ENCODE peak calls at places on chromosome 12, in seven cellular contexts. I is sigmoid colon; P is CD4-positive, alpha-beta memory T cell; U is neuronal stem cell; G is left ventricle myocardium inferior; K is esophagus squamous epithelium; N is neural progenitor cell. T is an unnamed sample.

GRCh38 chr12:122403831-122404230 is 18.6 kb downstream of the CLIP1 start:
- DNase-seq in I (no peak), P (no peak), U (no peak), G (no peak), K (no peak), N (no peak), T (no peak)

GRCh38 chr12:116299064-116299463 is 21.6 kb upstream of the MED13L start:
- DNase-seq in I (no peak), P (no peak), U (no peak), G (no peak), K (no peak), N (no peak), T (no peak)

GRCh38 chr12:114440450-114441383 is 34.8 kb upstream of the TBX5 start:
- DNase-seq in I (no peak), P (no peak), U (no peak), G (no peak), K (no peak), N (peak), T (no peak)

GRCh38 chr12:117461732-117462131 is 100.3 kb upstream of the NOS1 start:
- DNase-seq in I (no peak), P (no peak), U (no peak), G (no peak), K (no peak), N (no peak), T (no peak)

GRCh38 chr12:122023339-122024131 is 1.9 kb downstream of the BCL7A start:
- DNase-seq in I (peak), P (no peak), U (no peak), G (peak), K (no peak), N (peak), T (peak)

GRCh38 chr12:738712-739111 is 13.7 kb upstream of the WNK1 start:
- DNase-seq in I (no peak), P (no peak), U (no peak), G (no peak), K (no peak), N (no peak), T (no peak)

GRCh38 chr12:124545508-124546418 is 21.6 kb downstream of the NCOR2 start:
- DNase-seq in I (no peak), P (no peak), U (no peak), G (no peak), K (no peak), N (no peak), T (no peak)

GRCh38 chr12:14410841-14411569 is 45.5 kb downstream of the ATF7IP start:
- DNase-seq in I (no peak), P (peak), U (no peak), G (no peak), K (no peak), N (no peak), T (no peak)

GRCh38 chr12:104952816-104953215 is 5.3 kb downstream of the SLC41A2 start:
- DNase-seq in I (no peak), P (no peak), U (no peak), G (no peak), K (no peak), N (no peak), T (no peak)

GRCh38 chr12:54258286-54258685 is 21.6 kb downstream of the CBX5 start:
- DNase-seq in I (no peak), P (no peak), U (no peak), G (no peak), K (no peak), N (peak), T (no peak)

GRCh38 chr12:50251619-50252300 is 31.6 kb downstream of the LIMA1 start:
- DNase-seq in I (no peak), P (no peak), U (no peak), G (no peak), K (no peak), N (no peak), T (no peak)
- H3K27ac ChIP-seq in I (no peak), P (no peak), U (no peak), G (peak), K (peak), N (no peak), T (peak)

GRCh38 chr12:131736807-131737484 is 26.1 kb downstream of the SFSWAP start:
- DNase-seq in I (no peak), P (no peak), U (no peak), G (no peak), K (no peak), N (no peak), T (no peak)

GRCh38 chr12:131735153-131735456 is 24.2 kb downstream of the SFSWAP start:
- DNase-seq in I (no peak), P (no peak), U (no peak), G (no peak), K (no peak), N (no peak), T (no peak)

GRCh38 chr12:131737485-131737827 is 26.6 kb downstream of the SFSWAP start:
- DNase-seq in I (no peak), P (no peak), U (no peak), G (no peak), K (no peak), N (no peak), T (no peak)

GRCh38 chr12:131734336-131735152 is 23.7 kb downstream of the SFSWAP start:
- DNase-seq in I (no peak), P (no peak), U (no peak), G (no peak), K (no peak), N (no peak), T (no peak)

GRCh38 chr12:131735863-131736806 is 25.2 kb downstream of the SFSWAP start:
- DNase-seq in I (no peak), P (no peak), U (no peak), G (no peak), K (no peak), N (no peak), T (no peak)
- H3K27ac ChIP-seq in I (peak), P (no peak), U (no peak), G (no peak), K (peak), N (no peak), T (no peak)

GRCh38 chr12:27198036-27198435 is 46.0 kb upstream of the STK38L start:
- DNase-seq in I (peak), P (no peak), U (no peak), G (no peak), K (no peak), N (no peak), T (peak)

GRCh38 chr12:27193854-27194544 is 50.1 kb upstream of the STK38L start:
- DNase-seq in I (peak), P (no peak), U (no peak), G (peak), K (no peak), N (no peak), T (peak)

GRCh38 chr12:27201169-27201568 is 42.9 kb upstream of the STK38L start:
- DNase-seq in I (no peak), P (no peak), U (no peak), G (no peak), K (no peak), N (no peak), T (no peak)

GRCh38 chr12:27194644-27195043 is 49.4 kb upstream of the STK38L start:
- DNase-seq in I (no peak), P (no peak), U (no peak), G (no peak), K (no peak), N (no peak), T (no peak)

DNA sequence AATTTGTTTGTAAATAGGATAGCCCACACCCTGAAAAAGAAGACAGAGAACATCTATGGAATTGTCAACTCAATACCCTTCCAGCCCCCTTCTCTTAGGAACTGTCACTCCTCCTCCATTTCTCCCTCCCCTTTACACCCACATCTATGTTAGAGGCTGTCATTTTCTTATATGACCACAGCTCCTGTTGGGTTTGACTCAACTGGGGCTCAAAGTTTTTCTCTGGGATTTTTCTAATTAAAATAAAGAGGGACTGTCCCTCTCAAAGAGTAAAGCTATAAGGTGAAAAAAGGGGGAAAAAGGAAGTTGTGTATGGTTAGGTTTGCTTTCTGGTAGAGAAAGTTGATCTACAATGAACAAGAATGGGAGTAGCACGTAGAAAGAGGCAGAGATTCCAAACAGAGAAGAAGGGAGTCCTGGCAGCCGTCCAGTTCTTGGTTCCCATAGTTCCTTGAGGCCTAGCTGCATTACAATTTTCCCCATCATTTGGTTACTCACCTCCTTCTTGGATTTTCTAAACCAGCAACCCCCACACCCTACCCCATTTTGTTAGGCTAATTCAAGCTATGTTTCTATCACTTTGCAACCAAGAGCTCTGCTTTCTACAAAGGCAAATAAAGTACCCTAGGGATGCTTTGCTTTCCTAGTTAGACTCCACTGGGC is 44.3 kb upstream of the STK38L start:
- DNase-seq in I (no peak), P (no peak), U (no peak), G (no peak), K (no peak), N (no peak), T (no peak)
- H3K27ac ChIP-seq in I (peak), P (no peak), U (no peak), G (no peak), K (no peak), N (no peak), T (peak)

GRCh38 chr12:89166525-89166934 is 185.8 kb downstream of the DUSP6 start:
- DNase-seq in I (no peak), P (no peak), U (no peak), G (no peak), K (no peak), N (no peak), T (no peak)
- H3K27ac ChIP-seq in I (no peak), P (no peak), U (no peak), G (peak), K (no peak), N (no peak), T (peak)

GRCh38 chr12:120102189-120103043 is 14.1 kb downstream of the RAB35 start:
- DNase-seq in I (no peak), P (no peak), U (no peak), G (no peak), K (no peak), N (no peak), T (no peak)
- H3K27ac ChIP-seq in I (no peak), P (peak), U (no peak), G (peak), K (peak), N (no peak), T (no peak)

GRCh38 chr12:101819467-101819866 is 11.3 kb downstream of the GNPTAB start:
- DNase-seq in I (no peak), P (no peak), U (no peak), G (no peak), K (no peak), N (no peak), T (no peak)

GRCh38 chr12:101823039-101823438 is 7.7 kb downstream of the GNPTAB start:
- DNase-seq in I (no peak), P (no peak), U (no peak), G (no peak), K (no peak), N (no peak), T (no peak)

GRCh38 chr12:101824831-101825230 is 5.9 kb downstream of the GNPTAB start:
- DNase-seq in I (no peak), P (no peak), U (no peak), G (no peak), K (no peak), N (no peak), T (no peak)

GRCh38 chr12:101826766-101827368 is 3.9 kb downstream of the GNPTAB start:
- DNase-seq in I (no peak), P (no peak), U (no peak), G (no peak), K (no peak), N (no peak), T (no peak)

DNA sequence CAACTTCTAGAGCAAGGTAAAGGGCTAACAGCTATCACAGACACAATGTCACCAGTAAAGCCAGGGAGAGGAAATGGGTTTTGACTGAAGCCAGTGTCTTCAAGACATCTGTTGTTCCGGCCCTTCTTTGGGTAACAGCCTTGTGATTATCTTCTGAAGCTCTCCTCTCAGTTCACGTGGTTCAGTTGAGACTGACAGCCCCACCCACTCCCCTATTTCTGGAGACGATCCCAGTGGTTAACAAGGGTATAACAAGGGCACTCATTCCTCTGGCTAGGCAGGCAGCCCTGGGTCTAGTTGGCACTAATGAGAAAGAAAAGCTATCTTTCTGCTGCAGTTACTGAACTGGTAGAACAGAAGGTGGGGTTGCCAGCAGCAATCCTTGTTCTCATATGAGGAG is 6.9 kb downstream of the GNPTAB start:
- DNase-seq in I (peak), P (peak), U (peak), G (peak), K (no peak), N (peak), T (no peak)
- H3K27ac ChIP-seq in I (peak), P (no peak), U (no peak), G (peak), K (no peak), N (no peak), T (no peak)

GRCh38 chr12:76685246-76685678 is 78.7 kb upstream of the ZDHHC17 start:
- DNase-seq in I (no peak), P (no peak), U (no peak), G (peak), K (no peak), N (peak), T (no peak)
- H3K27ac ChIP-seq in I (peak), P (no peak), U (no peak), G (peak), K (no peak), N (no peak), T (no peak)

DNA sequence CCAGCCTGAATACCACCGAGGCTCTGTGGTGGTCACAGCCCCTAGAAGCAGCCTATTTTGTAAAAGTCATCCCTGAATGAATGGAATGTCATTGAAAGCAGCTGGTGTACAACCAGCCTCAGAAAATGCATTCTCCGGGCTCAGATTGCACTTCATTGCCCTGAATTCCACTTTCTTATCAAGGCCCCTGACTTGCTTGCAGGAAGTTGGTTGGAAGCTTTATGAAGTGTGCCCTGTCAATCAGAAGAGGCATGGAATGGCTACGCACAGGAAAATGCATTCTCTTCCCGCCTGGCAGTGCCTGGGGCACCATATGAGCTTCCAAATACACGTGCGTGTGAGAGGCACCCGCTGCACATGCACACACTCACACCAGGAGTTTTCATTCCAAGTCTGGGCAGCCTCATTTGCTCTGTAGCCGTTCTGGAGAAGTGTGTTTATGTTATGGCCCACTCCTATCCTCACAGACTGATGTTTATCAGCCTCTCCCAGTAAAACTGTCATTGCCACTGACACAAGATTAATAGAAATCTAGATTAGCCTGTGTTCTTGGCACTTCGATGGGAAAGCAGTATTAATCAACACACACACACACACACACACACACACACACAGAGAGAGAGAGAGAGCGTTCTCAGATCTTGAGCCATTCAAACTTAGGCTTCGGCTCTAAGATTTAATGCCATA is 63.9 kb downstream of the NUAK1 start:
- DNase-seq in I (no peak), P (no peak), U (peak), G (no peak), K (no peak), N (peak), T (no peak)
- H3K27ac ChIP-seq in I (no peak), P (no peak), U (peak), G (peak), K (no peak), N (peak), T (peak)

GRCh38 chr12:56766535-56766934 is 3.4 kb downstream of the HSD17B6 start:
- DNase-seq in I (no peak), P (no peak), U (no peak), G (no peak), K (no peak), N (no peak), T (no peak)

GRCh38 chr12:56768424-56768823 is 5.3 kb downstream of the HSD17B6 start:
- DNase-seq in I (no peak), P (no peak), U (no peak), G (no peak), K (no peak), N (no peak), T (no peak)

GRCh38 chr12:56760460-56760859 is 2.7 kb upstream of the HSD17B6 start:
- DNase-seq in I (no peak), P (no peak), U (no peak), G (no peak), K (no peak), N (no peak), T (no peak)

GRCh38 chr12:56759270-56759908 is 3.7 kb upstream of the HSD17B6 start:
- DNase-seq in I (no peak), P (no peak), U (no peak), G (no peak), K (no peak), N (no peak), T (no peak)

GRCh38 chr12:56763753-56764657 is 881 bp downstream of the HSD17B6 start:
- DNase-seq in I (no peak), P (no peak), U (no peak), G (no peak), K (no peak), N (no peak), T (no peak)
- H3K27ac ChIP-seq in I (peak), P (no peak), U (no peak), G (no peak), K (no peak), N (no peak), T (no peak)

GRCh38 chr12:65952737-65953209 is 128.5 kb downstream of the HMGA2 start:
- DNase-seq in I (no peak), P (no peak), U (no peak), G (no peak), K (no peak), N (no peak), T (no peak)
- H3K27ac ChIP-seq in I (no peak), P (no peak), U (no peak), G (no peak), K (no peak), N (no peak), T (no peak)

T was measured in coronary artery.